ENCODE peak calls at places on chromosome 14, in nine cellular contexts. J is gastroesophageal sphincter; Q is T-cell; C is aorta; T is CD4-positive, alpha-beta T cell; Z is left lung; E is lung; F is activated T-helper 17 cell treated with anti-CD3 and anti-CD28 coated beads, Interleukin-2, amount 50 U/mL, for 72 hours; I is PC-3. W is an unnamed sample.

GRCh38 chr14:20490563-20490962 is 14.8 kb upstream of the RNASE10 start:
- ATAC-seq in I (no peak), Z (no peak), E (no peak), C (no peak), Q (no peak), T (no peak), F (no peak), J (no peak), W (no peak)

GRCh38 chr14:60151715-60152114 is 13.5 kb downstream of the DHRS7 start:
- ATAC-seq in Q (peak; percentile 100), Z (peak; percentile 90), C (peak; percentile 75), T (peak; percentile 99), E (peak; percentile 92), J (peak; percentile 98), I (peak; percentile 100), F (peak; percentile 99), W (peak; percentile 99)

GRCh38 chr14:39302124-39302810 is 68.6 kb downstream of the MIA2 start:
- ATAC-seq in C (no peak), J (no peak), T (no peak), I (no peak), Q (no peak), Z (no peak), F (no peak), E (no peak), W (no peak)

GRCh38 chr14:92897922-92898599 is 24.9 kb upstream of the CHGA start:
- ATAC-seq in I (no peak), C (no peak), F (peak; percentile 96), Q (peak; percentile 48), E (no peak), J (no peak), Z (no peak), T (no peak), W (peak; percentile 87)

GRCh38 chr14:20478915-20479314 is 9.7 kb downstream of the PNP start:
- ATAC-seq in I (no peak), F (no peak), J (no peak), E (no peak), T (no peak), Z (no peak), Q (no peak), C (no peak), W (no peak)

GRCh38 chr14:96084796-96085195 is 45.6 kb downstream of the C14orf132 start:
- ATAC-seq in Q (no peak), J (no peak), T (no peak), C (no peak), I (no peak), F (no peak), E (no peak), Z (no peak), W (no peak)

GRCh38 chr14:31395572-31396205 is 24.7 kb downstream of the HEATR5A start:
- ATAC-seq in Z (no peak), T (no peak), J (no peak), Q (no peak), I (no peak), E (no peak), F (no peak), C (no peak), W (no peak)

GRCh38 chr14:101001311-101002069 is 98.0 kb upstream of the RTL1 start:
- ATAC-seq in F (peak; percentile 91), Q (no peak), Z (no peak), J (no peak), T (no peak), C (no peak), I (peak; percentile 64), E (no peak), W (peak; percentile 81)

GRCh38 chr14:74682169-74682952 is 30.5 kb downstream of the AREL1 start:
- ATAC-seq in J (no peak), C (no peak), Z (no peak), E (no peak), I (no peak), Q (no peak), T (no peak), F (no peak), W (no peak)

GRCh38 chr14:64826845-64827244 is 52.9 kb downstream of the SPTB start:
- ATAC-seq in I (no peak), Q (no peak), J (no peak), E (no peak), F (no peak), T (no peak), C (no peak), Z (peak; percentile 58), W (no peak)

W was measured in activated CD4-positive, CD25-positive, alpha-beta regulatory T cell treated with anti-CD3 and anti-CD28 coated beads, Interleukin-2, amount 50 U/mL, for 24 hours.